ENCODE peak calls at places on chromosomes 5 and 9, in seven cellular contexts. One of them, this sample, is unnamed.
A peak's percentile ranks its signal among the peaks of the same experiment; 100 is the strongest.

GRCh38 chr5:40410231-40410861 is 269.4 kb upstream of the PTGER4 start:
- DNase-seq in MM.1S: no peak
- DNase-seq in hepatocyte: no peak
- DNase-seq in A673: peak; percentile 44
- DNase-seq in endothelial cell of umbilical vein: peak; percentile 97
- DNase-seq in HepG2: no peak
- DNase-seq in K562: no peak
- DNase-seq in this sample: peak; percentile 29

GRCh38 chr5:29079771-29080170 is 2041.4 kb upstream of the CDH9 start:
- DNase-seq in endothelial cell of umbilical vein: no peak
- DNase-seq in MM.1S: no peak
- DNase-seq in K562: peak; percentile 5
- DNase-seq in hepatocyte: no peak
- DNase-seq in HepG2: no peak
- DNase-seq in A673: peak; percentile 5
- DNase-seq in this sample: no peak

GRCh38 chr5:4199036-4199435 is 603.4 kb downstream of the IRX1 start:
- DNase-seq in HepG2: no peak
- DNase-seq in K562: no peak
- DNase-seq in endothelial cell of umbilical vein: no peak
- DNase-seq in MM.1S: no peak
- DNase-seq in hepatocyte: no peak
- DNase-seq in A673: no peak
- DNase-seq in this sample: no peak

GRCh38 chr9:137252555-137253506 is 1.7 kb downstream of the STPG3 start:
- DNase-seq in endothelial cell of umbilical vein: no peak
- DNase-seq in A673: no peak
- DNase-seq in hepatocyte: peak; percentile 68
- DNase-seq in HepG2: no peak
- DNase-seq in K562: peak; percentile 48
- DNase-seq in MM.1S: no peak
- DNase-seq in this sample: no peak

GRCh38 chr9:14433841-14434511 is 120.0 kb upstream of the NFIB start:
- DNase-seq in hepatocyte: peak; percentile 58
- DNase-seq in MM.1S: no peak
- DNase-seq in A673: peak; percentile 73
- DNase-seq in endothelial cell of umbilical vein: no peak
- DNase-seq in K562: no peak
- DNase-seq in HepG2: peak; percentile 20
- DNase-seq in this sample: peak; percentile 62

GRCh38 chr9:99389087-99390033 is 167.3 kb downstream of the SEC61B start:
- DNase-seq in HepG2: no peak
- DNase-seq in hepatocyte: no peak
- DNase-seq in endothelial cell of umbilical vein: no peak
- DNase-seq in MM.1S: no peak
- DNase-seq in A673: no peak
- DNase-seq in K562: peak; percentile 21
- DNase-seq in this sample: peak; percentile 79

GRCh38 chr9:4829956-4830355 is 37.2 kb downstream of the RCL1 start:
- DNase-seq in A673: no peak
- DNase-seq in MM.1S: no peak
- DNase-seq in K562: no peak
- DNase-seq in endothelial cell of umbilical vein: peak; percentile 47
- DNase-seq in HepG2: no peak
- DNase-seq in hepatocyte: no peak
- DNase-seq in this sample: no peak

GRCh38 chr5:34719029-34719428 is 62.9 kb downstream of the RAI14 start:
- DNase-seq in HepG2: no peak
- DNase-seq in MM.1S: no peak
- DNase-seq in endothelial cell of umbilical vein: no peak
- DNase-seq in K562: no peak
- DNase-seq in A673: no peak
- DNase-seq in hepatocyte: no peak
- DNase-seq in this sample: no peak

GRCh38 chr9:134192311-134192950 is 28.1 kb upstream of the RNU6ATAC start:
- DNase-seq in K562: no peak
- DNase-seq in endothelial cell of umbilical vein: no peak
- DNase-seq in hepatocyte: no peak
- DNase-seq in MM.1S: no peak
- DNase-seq in HepG2: no peak
- DNase-seq in A673: no peak
- DNase-seq in this sample: no peak

GRCh38 chr5:119398713-119399492 is 43.1 kb downstream of the TNFAIP8 start:
- DNase-seq in K562: no peak
- DNase-seq in HepG2: peak; percentile 9
- DNase-seq in MM.1S: no peak
- DNase-seq in hepatocyte: no peak
- DNase-seq in A673: no peak
- DNase-seq in endothelial cell of umbilical vein: no peak
- DNase-seq in this sample: peak; percentile 44

GRCh38 chr9:2053883-2054845 is 39.0 kb downstream of the SMARCA2 start:
- DNase-seq in MM.1S: peak; percentile 95
- DNase-seq in hepatocyte: no peak
- DNase-seq in HepG2: no peak
- DNase-seq in endothelial cell of umbilical vein: peak; percentile 37
- DNase-seq in A673: peak; percentile 5
- DNase-seq in K562: no peak
- DNase-seq in this sample: peak; percentile 26

GRCh38 chr5:97735209-97735608 is 552.2 kb upstream of the RIOK2 start:
- DNase-seq in endothelial cell of umbilical vein: peak; percentile 63
- DNase-seq in K562: no peak
- DNase-seq in HepG2: no peak
- DNase-seq in MM.1S: no peak
- DNase-seq in hepatocyte: no peak
- DNase-seq in A673: no peak
- DNase-seq in this sample: peak; percentile 95

GRCh38 chr5:141742866-141743651 is 61.0 kb upstream of the ARAP3 start:
- DNase-seq in HepG2: no peak
- DNase-seq in hepatocyte: peak; percentile 74
- DNase-seq in MM.1S: no peak
- DNase-seq in K562: peak; percentile 49
- DNase-seq in endothelial cell of umbilical vein: peak; percentile 46
- DNase-seq in A673: peak; percentile 35
- DNase-seq in this sample: peak; percentile 22

GRCh38 chr5:33105521-33105941 is 335.2 kb upstream of the TARS1 start:
- DNase-seq in K562: no peak
- DNase-seq in MM.1S: no peak
- DNase-seq in endothelial cell of umbilical vein: peak; percentile 39
- DNase-seq in A673: no peak
- DNase-seq in HepG2: no peak
- DNase-seq in hepatocyte: no peak
- DNase-seq in this sample: peak; percentile 24

GRCh38 chr9:97889941-97890557 is 32.3 kb downstream of the TRMO start:
- DNase-seq in MM.1S: peak; percentile 42
- DNase-seq in HepG2: no peak
- DNase-seq in K562: peak; percentile 79
- DNase-seq in hepatocyte: no peak
- DNase-seq in endothelial cell of umbilical vein: peak; percentile 22
- DNase-seq in A673: peak; percentile 65
- DNase-seq in this sample: no peak

GRCh38 chr5:157066950-157067349 is 8.0 kb upstream of the HAVCR1 start:
- DNase-seq in HepG2: no peak
- DNase-seq in K562: no peak
- DNase-seq in A673: no peak
- DNase-seq in hepatocyte: no peak
- DNase-seq in MM.1S: peak; percentile 45
- DNase-seq in endothelial cell of umbilical vein: no peak
- DNase-seq in this sample: no peak

GRCh38 chr9:136343121-136343883 is 16.0 kb downstream of the GPSM1 start:
- DNase-seq in hepatocyte: no peak
- DNase-seq in K562: no peak
- DNase-seq in MM.1S: no peak
- DNase-seq in endothelial cell of umbilical vein: no peak
- DNase-seq in A673: no peak
- DNase-seq in HepG2: no peak
- DNase-seq in this sample: no peak

GRCh38 chr5:72280655-72281069 is 39.4 kb downstream of the MRPS27 start:
- DNase-seq in A673: peak; percentile 75
- DNase-seq in MM.1S: no peak
- DNase-seq in HepG2: no peak
- DNase-seq in endothelial cell of umbilical vein: peak; percentile 60
- DNase-seq in K562: peak; percentile 48
- DNase-seq in hepatocyte: peak; percentile 51
- DNase-seq in this sample: peak; percentile 15

GRCh38 chr5:122864400-122864799 is 19.0 kb downstream of the SNX24 start:
- DNase-seq in A673: peak; percentile 4
- DNase-seq in K562: peak; percentile 17
- DNase-seq in endothelial cell of umbilical vein: no peak
- DNase-seq in MM.1S: no peak
- DNase-seq in hepatocyte: no peak
- DNase-seq in HepG2: no peak
- DNase-seq in this sample: no peak

GRCh38 chr5:111337688-111338087 is 113.5 kb downstream of the CAMK4 start:
- DNase-seq in K562: no peak
- DNase-seq in hepatocyte: no peak
- DNase-seq in MM.1S: no peak
- DNase-seq in endothelial cell of umbilical vein: no peak
- DNase-seq in HepG2: no peak
- DNase-seq in A673: no peak
- DNase-seq in this sample: peak; percentile 54

GRCh38 chr9:75001719-75002421 is 26.2 kb downstream of the CARNMT1 start:
- DNase-seq in HepG2: peak; percentile 99
- DNase-seq in K562: peak; percentile 29
- DNase-seq in hepatocyte: peak; percentile 93
- DNase-seq in endothelial cell of umbilical vein: peak; percentile 82
- DNase-seq in A673: peak; percentile 85
- DNase-seq in MM.1S: peak; percentile 86
- DNase-seq in this sample: peak; percentile 58

GRCh38 chr5:126635585-126635984 is 34.8 kb downstream of the PHAX start:
- DNase-seq in endothelial cell of umbilical vein: no peak
- DNase-seq in A673: no peak
- DNase-seq in MM.1S: no peak
- DNase-seq in HepG2: no peak
- DNase-seq in K562: no peak
- DNase-seq in hepatocyte: no peak
- DNase-seq in this sample: no peak

GRCh38 chr9:974993-975739 is 1.3 kb upstream of the DMRT3 start:
- DNase-seq in A673: no peak
- DNase-seq in hepatocyte: no peak
- DNase-seq in endothelial cell of umbilical vein: no peak
- DNase-seq in MM.1S: no peak
- DNase-seq in HepG2: no peak
- DNase-seq in K562: no peak
- DNase-seq in this sample: no peak
- TF ChIP-seq EZH2 in A673: no peak
- TF ChIP-seq EZH2 in hepatocyte: no peak
- TF ChIP-seq EZH2 in endothelial cell of umbilical vein: peak; percentile 90
- TF ChIP-seq EZH2 in MM.1S: no peak
- TF ChIP-seq EZH2 in HepG2: no peak
- TF ChIP-seq EZH2 in K562: no peak
- TF ChIP-seq EZH2 in this sample: peak; percentile 4

GRCh38 chr9:26458054-26458453 is 434.5 kb downstream of the CAAP1 start:
- DNase-seq in MM.1S: no peak
- DNase-seq in A673: no peak
- DNase-seq in endothelial cell of umbilical vein: no peak
- DNase-seq in K562: no peak
- DNase-seq in hepatocyte: no peak
- DNase-seq in HepG2: no peak
- DNase-seq in this sample: no peak
- TF ChIP-seq EZH2 in MM.1S: no peak
- TF ChIP-seq EZH2 in A673: no peak
- TF ChIP-seq EZH2 in endothelial cell of umbilical vein: no peak
- TF ChIP-seq EZH2 in K562: no peak
- TF ChIP-seq EZH2 in hepatocyte: no peak
- TF ChIP-seq EZH2 in HepG2: no peak
- TF ChIP-seq EZH2 in this sample: no peak

DNA sequence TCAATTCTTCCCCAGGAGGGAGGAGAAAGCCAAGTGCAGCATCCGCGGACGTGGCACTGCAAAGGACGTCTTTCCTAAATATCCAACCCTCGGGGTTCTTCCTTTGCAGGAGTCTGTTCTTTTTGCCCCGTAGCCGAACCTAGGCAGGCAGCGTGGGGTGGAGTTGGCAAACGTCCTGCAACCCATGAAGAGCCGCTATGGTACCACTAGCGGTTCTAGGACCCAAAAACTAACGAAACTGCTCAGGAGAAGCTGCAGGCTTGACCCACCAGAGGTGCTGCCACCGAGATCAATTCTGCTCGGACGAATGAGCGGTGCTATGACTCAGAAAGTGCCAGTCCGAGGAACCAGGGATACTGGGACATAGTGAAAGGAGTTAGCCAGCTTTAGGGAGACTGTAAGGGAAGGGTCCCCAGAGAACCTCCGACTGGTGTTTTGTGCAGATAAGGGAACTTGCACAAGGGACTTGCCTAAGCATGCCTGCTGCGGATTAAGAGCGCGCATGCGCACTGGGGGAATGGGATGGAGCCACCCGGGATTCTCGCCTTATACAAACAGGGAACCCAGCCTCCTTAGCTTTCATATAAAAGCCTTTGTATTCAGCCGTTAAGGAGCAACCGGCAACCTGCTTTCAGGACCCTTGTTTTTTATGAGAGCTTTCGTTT is 32.7 kb downstream of the ANXA2R start:
- DNase-seq in MM.1S: peak; percentile 71
- DNase-seq in A673: peak; percentile 95
- DNase-seq in endothelial cell of umbilical vein: peak; percentile 95
- DNase-seq in hepatocyte: peak; percentile 93
- DNase-seq in K562: peak; percentile 95
- DNase-seq in HepG2: peak; percentile 75
- DNase-seq in this sample: peak; percentile 72
- TF ChIP-seq EZH2 in MM.1S: no peak
- TF ChIP-seq EZH2 in A673: no peak
- TF ChIP-seq EZH2 in endothelial cell of umbilical vein: no peak
- TF ChIP-seq EZH2 in hepatocyte: no peak
- TF ChIP-seq EZH2 in K562: no peak
- TF ChIP-seq EZH2 in HepG2: no peak
- TF ChIP-seq EZH2 in this sample: no peak

GRCh38 chr5:16615737-16616535 is 861 bp downstream of the RETREG1 start:
- DNase-seq in HepG2: no peak
- DNase-seq in A673: no peak
- DNase-seq in hepatocyte: peak; percentile 14
- DNase-seq in endothelial cell of umbilical vein: no peak
- DNase-seq in MM.1S: peak; percentile 13
- DNase-seq in K562: no peak
- DNase-seq in this sample: peak; percentile 22
- TF ChIP-seq EZH2 in HepG2: peak; percentile 67
- TF ChIP-seq EZH2 in A673: no peak
- TF ChIP-seq EZH2 in hepatocyte: no peak
- TF ChIP-seq EZH2 in endothelial cell of umbilical vein: no peak
- TF ChIP-seq EZH2 in MM.1S: no peak
- TF ChIP-seq EZH2 in K562: no peak
- TF ChIP-seq EZH2 in this sample: peak; percentile 30

DNA sequence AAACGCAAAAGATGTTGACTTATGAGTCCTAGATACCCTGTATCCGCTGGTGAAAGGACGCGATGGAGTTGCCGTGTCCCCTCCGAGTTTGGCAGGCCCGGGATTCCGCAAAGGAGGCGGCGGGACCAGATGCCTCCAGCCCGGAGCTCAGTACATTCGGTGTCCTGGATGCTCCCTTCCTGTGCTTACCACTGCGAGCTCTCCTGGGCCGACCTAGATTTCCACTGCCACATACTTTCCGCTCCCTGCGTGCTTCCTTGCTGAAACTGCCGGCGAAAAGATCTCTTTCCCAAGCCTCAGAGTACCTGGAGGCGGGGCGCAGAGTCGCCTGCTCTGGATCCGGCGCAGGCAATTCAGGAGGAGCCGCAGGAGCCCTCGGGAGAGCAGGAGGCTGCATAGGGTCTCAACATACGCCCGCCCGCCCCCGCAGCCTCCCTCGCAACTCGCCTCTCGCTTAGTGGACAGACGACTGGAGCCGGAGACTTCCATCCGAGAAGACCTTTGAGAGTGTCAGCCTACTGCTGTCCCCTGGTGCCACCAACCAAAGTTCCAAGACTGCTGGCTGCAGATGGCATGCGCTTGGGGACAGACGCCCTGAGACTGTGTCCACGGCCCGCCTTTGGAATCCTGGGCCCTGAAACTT is 39.8 kb downstream of the ANXA2R start:
- DNase-seq in hepatocyte: peak; percentile 57
- DNase-seq in endothelial cell of umbilical vein: no peak
- DNase-seq in A673: no peak
- DNase-seq in HepG2: no peak
- DNase-seq in MM.1S: no peak
- DNase-seq in K562: no peak
- DNase-seq in this sample: peak; percentile 54
- TF ChIP-seq EZH2 in hepatocyte: no peak
- TF ChIP-seq EZH2 in endothelial cell of umbilical vein: no peak
- TF ChIP-seq EZH2 in A673: no peak
- TF ChIP-seq EZH2 in HepG2: no peak
- TF ChIP-seq EZH2 in MM.1S: no peak
- TF ChIP-seq EZH2 in K562: no peak
- TF ChIP-seq EZH2 in this sample: no peak

This sample was measured in mammary epithelial cell.